ENCODE peak calls at places on chromosomes 4 and X, in four cellular contexts. M is HFF-Myc, N is amniotic stem cell, P is GDM1. E is an unnamed sample.

GRCh38 chr4:93731448-93731847 is 97.1 kb upstream of the ATOH1 start:
- DNase-seq in P (no peak), N (no peak), M (no peak), E (no peak)

GRCh38 chrX:151985955-151986354 is 11.5 kb upstream of the GABRE start:
- DNase-seq in P (no peak), N (no peak), M (no peak), E (no peak)

GRCh38 chrX:106791495-106791894 is 11.0 kb upstream of the TBC1D8B start:
- DNase-seq in P (no peak), M (no peak), N (no peak), E (no peak)

GRCh38 chr4:111943796-111944203 is 201.5 kb upstream of the FAM241A start:
- DNase-seq in M (no peak), N (no peak), P (no peak), E (no peak)

GRCh38 chrX:22664826-22665225 is 334.9 kb upstream of the DDX53 start:
- DNase-seq in N (no peak), P (no peak), M (no peak), E (no peak)

GRCh38 chr4:151418385-151418784 is 9.4 kb downstream of the FHIP1A start:
- DNase-seq in N (peak), M (peak), P (no peak), E (no peak)

GRCh38 chr4:54440394-54441223 is 211.5 kb downstream of the PDGFRA start:
- DNase-seq in N (peak), P (no peak), M (no peak), E (no peak)

GRCh38 chr4:85861064-85861767 is 386.3 kb downstream of the ARHGAP24 start:
- DNase-seq in N (no peak), P (no peak), M (no peak), E (no peak)

GRCh38 chr4:130808492-130808891 is 1712.5 kb downstream of the C4orf33 start:
- DNase-seq in M (no peak), N (no peak), P (no peak), E (no peak)

GRCh38 chr4:118173126-118173525 is 138.8 kb downstream of the NDST3 start:
- DNase-seq in M (no peak), N (no peak), P (no peak), E (no peak)

GRCh38 chr4:169305651-169306050 is 34.9 kb upstream of the SH3RF1 start:
- DNase-seq in N (no peak), M (no peak), P (no peak), E (no peak)

GRCh38 chr4:108874806-108875205 is 112.0 kb upstream of the ETNPPL start:
- DNase-seq in P (no peak), N (no peak), M (no peak), E (no peak)

GRCh38 chr4:24973471-24974251 is 57.1 kb downstream of the LGI2 start:
- DNase-seq in N (no peak), P (no peak), M (no peak), E (no peak)

GRCh38 chrX:64205441-64205734 is at the start of gene AMER1:
- DNase-seq in P (no peak), N (peak), M (no peak), E (no peak)

GRCh38 chr4:63296773-63297172 is 1112.5 kb downstream of the TECRL start:
- DNase-seq in P (no peak), N (no peak), M (no peak), E (no peak)

GRCh38 chr4:108620933-108621905 is 843 bp downstream of the RPL34 start:
- DNase-seq in P (no peak), M (no peak), N (no peak), E (no peak)

GRCh38 chrX:11908371-11908770 is 150.3 kb downstream of the MSL3 start:
- DNase-seq in M (no peak), N (no peak), P (peak), E (no peak)

GRCh38 chrX:68647156-68647957 is at the start of gene STARD8:
- DNase-seq in M (no peak), P (no peak), N (peak), E (no peak)

GRCh38 chr4:53589511-53589910 is 1.8 kb downstream of the LNX1 start:
- DNase-seq in M (no peak), P (no peak), N (no peak), E (no peak)

GRCh38 chr4:8831221-8832129 is 40.2 kb downstream of the HMX1 start:
- DNase-seq in P (no peak), M (no peak), N (no peak), E (no peak)

GRCh38 chr4:76197971-76198410 is 15.6 kb downstream of the SCARB2 start:
- DNase-seq in M (no peak), N (peak), P (peak), E (no peak)

GRCh38 chrX:153818571-153819397 is 11.6 kb downstream of the PDZD4 start:
- DNase-seq in P (no peak), N (no peak), M (no peak), E (no peak)

GRCh38 chrX:124234348-124234747 is 98.1 kb upstream of the TEX13D start:
- DNase-seq in N (no peak), M (no peak), P (no peak), E (no peak)

GRCh38 chr4:93031431-93032098 is 727.8 kb downstream of the GRID2 start:
- DNase-seq in P (no peak), N (no peak), M (no peak), E (no peak)

GRCh38 chr4:156228706-156229105 is 275.0 kb upstream of the CTSO start:
- DNase-seq in N (no peak), M (no peak), P (no peak), E (no peak)

GRCh38 chr4:150289198-150289597 is 211.0 kb downstream of the DCLK2 start:
- DNase-seq in P (no peak), M (no peak), N (no peak), E (no peak)

GRCh38 chr4:77618383-77619241 is 13.0 kb downstream of the CXCL13 start:
- DNase-seq in N (peak), M (peak), P (peak), E (peak)

GRCh38 chr4:115119804-115120352 is 6.5 kb upstream of the NDST4 start:
- DNase-seq in M (no peak), N (no peak), P (no peak), E (no peak)

GRCh38 chrX:72306085-72306801 is 529 bp upstream of the CITED1 start:
- DNase-seq in N (no peak), M (no peak), P (no peak), E (no peak)

GRCh38 chr4:166335256-166335938 is 462.4 kb downstream of the TLL1 start:
- DNase-seq in M (no peak), P (no peak), N (no peak), E (no peak)

GRCh38 chr4:152784490-152785195 is 4.9 kb downstream of the ARFIP1 start:
- DNase-seq in M (peak), P (no peak), N (peak), E (no peak)

GRCh38 chr4:117637347-117637746 is 396.9 kb upstream of the NDST3 start:
- DNase-seq in P (no peak), N (no peak), M (no peak), E (no peak)

GRCh38 chr4:73734405-73735070 is 5.8 kb upstream of the CXCL8 start:
- DNase-seq in N (no peak), P (no peak), M (no peak), E (no peak)

GRCh38 chrX:71532753-71533425 is at the start of gene OGT:
- DNase-seq in P (peak), M (peak), N (peak), E (peak)

E was measured in keratinocyte.